ENCODE peak calls at places on chromosomes 16 and 17, in eight cellular contexts. One of them, this sample, is unnamed.
A peak's percentile ranks its signal among the peaks of the same experiment; 100 is the strongest.

GRCh38 chr16:67538666-67539101 is 10.1 kb downstream of the RIPOR1 start:
- DNase-seq in RWPE1: no peak
- DNase-seq in choroid plexus epithelial cell: peak; percentile 71
- DNase-seq in fibroblast of pulmonary artery: peak; percentile 74
- DNase-seq in H9: peak; percentile 43
- DNase-seq in thoracic aorta: no peak
- DNase-seq in astrocyte of the spinal cord: peak; percentile 65
- DNase-seq in CD8-positive, alpha-beta T cell: no peak
- DNase-seq in this sample: no peak

GRCh38 chr17:47797797-47798196 is 23.8 kb downstream of the OSBPL7 start:
- DNase-seq in RWPE1: no peak
- DNase-seq in choroid plexus epithelial cell: no peak
- DNase-seq in fibroblast of pulmonary artery: peak; percentile 33
- DNase-seq in H9: peak; percentile 21
- DNase-seq in thoracic aorta: no peak
- DNase-seq in astrocyte of the spinal cord: no peak
- DNase-seq in CD8-positive, alpha-beta T cell: peak; percentile 5
- DNase-seq in this sample: peak; percentile 39

GRCh38 chr16:80459331-80459777 is 81.4 kb upstream of the DYNLRB2 start:
- DNase-seq in RWPE1: no peak
- DNase-seq in choroid plexus epithelial cell: no peak
- DNase-seq in fibroblast of pulmonary artery: no peak
- DNase-seq in H9: no peak
- DNase-seq in thoracic aorta: no peak
- DNase-seq in astrocyte of the spinal cord: no peak
- DNase-seq in CD8-positive, alpha-beta T cell: no peak
- DNase-seq in this sample: no peak

GRCh38 chr16:67803894-67804293 is 2.5 kb downstream of the RANBP10 start:
- DNase-seq in RWPE1: no peak
- DNase-seq in choroid plexus epithelial cell: no peak
- DNase-seq in fibroblast of pulmonary artery: no peak
- DNase-seq in H9: no peak
- DNase-seq in thoracic aorta: no peak
- DNase-seq in astrocyte of the spinal cord: no peak
- DNase-seq in CD8-positive, alpha-beta T cell: no peak
- DNase-seq in this sample: no peak

GRCh38 chr17:80785477-80786178 is 206.0 kb upstream of the CHMP6 start:
- DNase-seq in RWPE1: no peak
- DNase-seq in choroid plexus epithelial cell: no peak
- DNase-seq in fibroblast of pulmonary artery: no peak
- DNase-seq in H9: peak; percentile 29
- DNase-seq in thoracic aorta: no peak
- DNase-seq in astrocyte of the spinal cord: no peak
- DNase-seq in CD8-positive, alpha-beta T cell: no peak
- DNase-seq in this sample: no peak

GRCh38 chr16:28188085-28188916 is 23.5 kb downstream of the XPO6 start:
- DNase-seq in RWPE1: no peak
- DNase-seq in choroid plexus epithelial cell: peak; percentile 28
- DNase-seq in fibroblast of pulmonary artery: peak; percentile 14
- DNase-seq in H9: no peak
- DNase-seq in thoracic aorta: no peak
- DNase-seq in astrocyte of the spinal cord: no peak
- DNase-seq in CD8-positive, alpha-beta T cell: no peak
- DNase-seq in this sample: no peak

GRCh38 chr17:50660042-50660886 is 25.6 kb downstream of the ABCC3 start:
- DNase-seq in RWPE1: no peak
- DNase-seq in choroid plexus epithelial cell: peak; percentile 36
- DNase-seq in fibroblast of pulmonary artery: peak; percentile 51
- DNase-seq in H9: no peak
- DNase-seq in thoracic aorta: no peak
- DNase-seq in astrocyte of the spinal cord: no peak
- DNase-seq in CD8-positive, alpha-beta T cell: no peak
- DNase-seq in this sample: peak; percentile 82

GRCh38 chr17:82892869-82893565 is 53.2 kb upstream of the ZNF750 start:
- DNase-seq in RWPE1: no peak
- DNase-seq in choroid plexus epithelial cell: peak; percentile 20
- DNase-seq in fibroblast of pulmonary artery: no peak
- DNase-seq in H9: no peak
- DNase-seq in thoracic aorta: no peak
- DNase-seq in astrocyte of the spinal cord: no peak
- DNase-seq in CD8-positive, alpha-beta T cell: peak; percentile 84
- DNase-seq in this sample: no peak

GRCh38 chr16:64808474-64808873 is 313.4 kb downstream of the CDH11 start:
- DNase-seq in RWPE1: no peak
- DNase-seq in choroid plexus epithelial cell: no peak
- DNase-seq in fibroblast of pulmonary artery: no peak
- DNase-seq in H9: no peak
- DNase-seq in thoracic aorta: no peak
- DNase-seq in astrocyte of the spinal cord: no peak
- DNase-seq in CD8-positive, alpha-beta T cell: no peak
- DNase-seq in this sample: no peak

GRCh38 chr16:71426069-71426879 is 15.6 kb downstream of the TLE7 start:
- DNase-seq in RWPE1: peak; percentile 60
- DNase-seq in choroid plexus epithelial cell: peak; percentile 87
- DNase-seq in fibroblast of pulmonary artery: peak; percentile 75
- DNase-seq in H9: peak; percentile 95
- DNase-seq in thoracic aorta: no peak
- DNase-seq in astrocyte of the spinal cord: peak; percentile 76
- DNase-seq in CD8-positive, alpha-beta T cell: no peak
- DNase-seq in this sample: no peak

DNA sequence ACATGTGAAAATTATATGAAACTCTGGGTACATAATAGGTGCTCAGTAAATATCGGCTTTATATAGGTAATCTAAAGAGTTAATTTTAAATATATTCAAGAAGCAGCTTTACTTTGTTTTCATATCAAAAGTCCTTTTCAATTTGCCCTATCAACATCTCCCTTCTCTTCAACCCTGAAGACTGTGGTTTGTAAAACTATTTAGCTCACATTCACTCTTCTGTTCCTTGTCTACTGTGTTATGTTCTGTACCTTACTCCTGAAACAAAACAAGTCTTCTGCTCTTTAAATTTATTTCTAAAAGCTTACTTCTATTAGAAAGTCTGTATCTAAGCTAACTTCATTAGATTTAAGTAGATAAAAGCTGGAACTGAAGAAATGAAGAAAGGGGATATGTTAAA is 301.7 kb upstream of the PMFBP1 start:
- DNase-seq in RWPE1: no peak
- DNase-seq in choroid plexus epithelial cell: peak; percentile 58
- DNase-seq in fibroblast of pulmonary artery: no peak
- DNase-seq in H9: no peak
- DNase-seq in thoracic aorta: no peak
- DNase-seq in astrocyte of the spinal cord: peak; percentile 31
- DNase-seq in CD8-positive, alpha-beta T cell: no peak
- DNase-seq in this sample: no peak
- TF ChIP-seq CTCF in RWPE1: no peak
- TF ChIP-seq CTCF in choroid plexus epithelial cell: no peak
- TF ChIP-seq CTCF in fibroblast of pulmonary artery: no peak
- TF ChIP-seq CTCF in H9: no peak
- TF ChIP-seq CTCF in thoracic aorta: no peak
- TF ChIP-seq CTCF in astrocyte of the spinal cord: no peak
- TF ChIP-seq CTCF in CD8-positive, alpha-beta T cell: no peak
- TF ChIP-seq CTCF in this sample: no peak

DNA sequence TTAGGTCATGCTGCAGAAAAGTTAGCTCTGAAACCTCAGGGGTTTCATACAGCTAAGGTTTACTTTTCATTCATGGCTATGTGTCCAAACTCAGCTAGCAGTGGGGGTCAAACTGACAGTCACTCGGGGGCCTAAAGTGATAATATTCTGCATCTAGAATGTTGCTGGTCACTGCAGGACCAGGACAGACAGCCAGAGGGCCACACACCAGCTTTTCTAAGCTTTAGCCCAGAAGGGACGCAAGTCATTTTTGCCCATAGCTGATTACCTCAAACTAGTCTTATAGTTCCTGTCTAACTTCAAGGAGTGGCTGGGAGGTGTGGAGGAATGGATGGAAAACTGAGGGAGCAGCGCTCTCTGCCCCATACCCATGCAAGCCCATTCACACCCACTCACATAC is 163.0 kb upstream of the NLRP1 start:
- DNase-seq in RWPE1: no peak
- DNase-seq in choroid plexus epithelial cell: no peak
- DNase-seq in fibroblast of pulmonary artery: no peak
- DNase-seq in H9: no peak
- DNase-seq in thoracic aorta: no peak
- DNase-seq in astrocyte of the spinal cord: no peak
- DNase-seq in CD8-positive, alpha-beta T cell: no peak
- DNase-seq in this sample: no peak
- TF ChIP-seq CTCF in RWPE1: no peak
- TF ChIP-seq CTCF in choroid plexus epithelial cell: peak; percentile 46
- TF ChIP-seq CTCF in fibroblast of pulmonary artery: no peak
- TF ChIP-seq CTCF in H9: peak; percentile 41
- TF ChIP-seq CTCF in thoracic aorta: no peak
- TF ChIP-seq CTCF in astrocyte of the spinal cord: peak; percentile 27
- TF ChIP-seq CTCF in CD8-positive, alpha-beta T cell: no peak
- TF ChIP-seq CTCF in this sample: no peak

DNA sequence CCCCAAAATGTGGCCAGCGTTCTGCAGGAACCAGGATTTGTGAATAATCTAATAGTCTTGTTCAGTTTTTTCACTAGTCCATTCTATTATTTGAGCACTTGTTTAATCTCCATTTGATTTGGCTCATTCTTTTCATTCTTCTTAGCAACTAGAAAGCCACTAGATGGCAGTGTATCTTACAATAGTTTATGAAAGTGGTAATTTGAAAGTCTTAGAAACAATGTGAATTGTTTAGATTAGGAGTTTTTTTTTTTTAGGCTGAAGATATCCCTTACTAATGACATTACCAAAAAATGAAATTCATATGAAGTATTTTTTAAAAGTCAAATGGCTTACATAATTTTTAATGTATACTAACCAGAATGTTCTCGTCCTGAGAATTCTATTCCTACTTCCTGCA is 6.7 kb downstream of the ERI2 start:
- DNase-seq in RWPE1: no peak
- DNase-seq in choroid plexus epithelial cell: peak; percentile 65
- DNase-seq in fibroblast of pulmonary artery: peak; percentile 35
- DNase-seq in H9: no peak
- DNase-seq in thoracic aorta: no peak
- DNase-seq in astrocyte of the spinal cord: peak; percentile 52
- DNase-seq in CD8-positive, alpha-beta T cell: no peak
- DNase-seq in this sample: peak; percentile 34
- TF ChIP-seq CTCF in RWPE1: peak; percentile 36
- TF ChIP-seq CTCF in choroid plexus epithelial cell: peak; percentile 58
- TF ChIP-seq CTCF in fibroblast of pulmonary artery: peak; percentile 48
- TF ChIP-seq CTCF in H9: peak; percentile 62
- TF ChIP-seq CTCF in thoracic aorta: peak; percentile 43
- TF ChIP-seq CTCF in astrocyte of the spinal cord: peak; percentile 63
- TF ChIP-seq CTCF in CD8-positive, alpha-beta T cell: peak; percentile 48
- TF ChIP-seq CTCF in this sample: peak; percentile 55

GRCh38 chr16:88681709-88682451 is 4.4 kb downstream of the SNAI3 start:
- DNase-seq in RWPE1: no peak
- DNase-seq in choroid plexus epithelial cell: no peak
- DNase-seq in fibroblast of pulmonary artery: no peak
- DNase-seq in H9: no peak
- DNase-seq in thoracic aorta: no peak
- DNase-seq in astrocyte of the spinal cord: no peak
- DNase-seq in CD8-positive, alpha-beta T cell: peak; percentile 79
- DNase-seq in this sample: no peak

GRCh38 chr16:88678224-88678979 is 7.9 kb downstream of the SNAI3 start:
- DNase-seq in RWPE1: no peak
- DNase-seq in choroid plexus epithelial cell: no peak
- DNase-seq in fibroblast of pulmonary artery: no peak
- DNase-seq in H9: peak; percentile 71
- DNase-seq in thoracic aorta: no peak
- DNase-seq in astrocyte of the spinal cord: no peak
- DNase-seq in CD8-positive, alpha-beta T cell: no peak
- DNase-seq in this sample: no peak

GRCh38 chr16:88677721-88678120 is 8.6 kb downstream of the SNAI3 start:
- DNase-seq in RWPE1: no peak
- DNase-seq in choroid plexus epithelial cell: no peak
- DNase-seq in fibroblast of pulmonary artery: no peak
- DNase-seq in H9: no peak
- DNase-seq in thoracic aorta: no peak
- DNase-seq in astrocyte of the spinal cord: no peak
- DNase-seq in CD8-positive, alpha-beta T cell: no peak
- DNase-seq in this sample: no peak

GRCh38 chr16:88680554-88681083 is 5.7 kb downstream of the SNAI3 start:
- DNase-seq in RWPE1: no peak
- DNase-seq in choroid plexus epithelial cell: no peak
- DNase-seq in fibroblast of pulmonary artery: no peak
- DNase-seq in H9: no peak
- DNase-seq in thoracic aorta: no peak
- DNase-seq in astrocyte of the spinal cord: no peak
- DNase-seq in CD8-positive, alpha-beta T cell: no peak
- DNase-seq in this sample: no peak

DNA sequence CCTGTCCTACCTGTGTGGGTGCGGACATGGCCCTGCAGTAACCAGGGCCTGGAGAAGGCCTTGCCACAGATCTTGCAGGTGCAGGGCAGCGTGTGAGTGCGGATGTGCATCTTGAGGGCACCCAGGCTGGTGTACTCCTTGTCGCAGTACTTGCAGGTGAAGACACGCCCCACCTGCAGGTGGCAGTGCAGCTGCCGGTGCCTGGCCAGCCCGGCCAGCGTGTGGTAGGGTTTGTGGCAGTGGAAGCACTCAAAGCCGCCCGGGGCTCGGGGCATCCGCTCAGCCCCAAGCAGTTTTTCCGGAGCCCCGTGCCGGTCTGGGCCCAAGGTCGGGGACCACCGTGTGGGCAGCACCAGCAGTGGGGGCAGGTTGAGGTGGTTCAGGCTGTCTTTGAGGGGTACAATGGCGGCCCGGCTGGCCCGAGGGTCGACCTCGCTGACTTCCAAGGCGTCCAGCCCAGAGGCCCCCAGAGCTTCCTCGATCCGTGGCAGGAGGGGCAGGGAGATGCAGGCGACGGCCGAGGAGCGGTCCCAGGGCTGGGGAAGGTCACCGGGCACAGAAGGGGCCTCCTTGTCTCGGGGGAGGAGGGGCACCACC is 5.1 kb downstream of the SNAI3 start:
- DNase-seq in RWPE1: no peak
- DNase-seq in choroid plexus epithelial cell: no peak
- DNase-seq in fibroblast of pulmonary artery: no peak
- DNase-seq in H9: peak; percentile 84
- DNase-seq in thoracic aorta: no peak
- DNase-seq in astrocyte of the spinal cord: no peak
- DNase-seq in CD8-positive, alpha-beta T cell: peak; percentile 70
- DNase-seq in this sample: peak; percentile 34
- TF ChIP-seq CTCF in RWPE1: no peak
- TF ChIP-seq CTCF in choroid plexus epithelial cell: peak; percentile 34
- TF ChIP-seq CTCF in fibroblast of pulmonary artery: peak; percentile 28
- TF ChIP-seq CTCF in H9: peak; percentile 74
- TF ChIP-seq CTCF in thoracic aorta: no peak
- TF ChIP-seq CTCF in astrocyte of the spinal cord: peak; percentile 38
- TF ChIP-seq CTCF in CD8-positive, alpha-beta T cell: peak; percentile 61
- TF ChIP-seq CTCF in this sample: peak; percentile 13

GRCh38 chr17:28812136-28812979 is 30.2 kb downstream of the FAM222B start:
- DNase-seq in RWPE1: peak; percentile 99
- DNase-seq in choroid plexus epithelial cell: peak; percentile 98
- DNase-seq in fibroblast of pulmonary artery: peak; percentile 97
- DNase-seq in H9: peak; percentile 100
- DNase-seq in thoracic aorta: peak; percentile 93
- DNase-seq in astrocyte of the spinal cord: peak; percentile 96
- DNase-seq in CD8-positive, alpha-beta T cell: peak; percentile 96
- DNase-seq in this sample: peak; percentile 97
- TF ChIP-seq CTCF in RWPE1: no peak
- TF ChIP-seq CTCF in choroid plexus epithelial cell: no peak
- TF ChIP-seq CTCF in fibroblast of pulmonary artery: no peak
- TF ChIP-seq CTCF in H9: no peak
- TF ChIP-seq CTCF in thoracic aorta: peak; percentile 12
- TF ChIP-seq CTCF in astrocyte of the spinal cord: no peak
- TF ChIP-seq CTCF in CD8-positive, alpha-beta T cell: no peak
- TF ChIP-seq CTCF in this sample: no peak

GRCh38 chr16:19844945-19845641 is 39.6 kb downstream of the GPRC5B start:
- DNase-seq in RWPE1: no peak
- DNase-seq in choroid plexus epithelial cell: peak; percentile 93
- DNase-seq in fibroblast of pulmonary artery: peak; percentile 77
- DNase-seq in H9: no peak
- DNase-seq in thoracic aorta: no peak
- DNase-seq in astrocyte of the spinal cord: peak; percentile 80
- DNase-seq in CD8-positive, alpha-beta T cell: no peak
- DNase-seq in this sample: peak; percentile 18
- TF ChIP-seq CTCF in RWPE1: no peak
- TF ChIP-seq CTCF in choroid plexus epithelial cell: peak; percentile 2
- TF ChIP-seq CTCF in fibroblast of pulmonary artery: no peak
- TF ChIP-seq CTCF in H9: no peak
- TF ChIP-seq CTCF in thoracic aorta: no peak
- TF ChIP-seq CTCF in astrocyte of the spinal cord: no peak
- TF ChIP-seq CTCF in CD8-positive, alpha-beta T cell: no peak
- TF ChIP-seq CTCF in this sample: no peak

This sample was measured in MCF 10A.